ENCODE peak calls at places on chromosomes 1 and 21, in four cellular contexts. P, M, F and A are unnamed samples.

GRCh38 chr1:100383743-100384405 is 31.6 kb downstream of the CDC14A start:
- DNase-seq in P (no peak), F (no peak), M (no peak), A (no peak)

GRCh38 chr1:43274125-43274803 is 4.5 kb downstream of the TMEM125 start:
- DNase-seq in P (peak; percentile 11), F (no peak), M (no peak), A (no peak)

GRCh38 chr1:64505232-64505943 is 35.5 kb downstream of the CACHD1 start:
- DNase-seq in P (no peak), M (peak; percentile 60), F (no peak), A (peak; percentile 44)

GRCh38 chr1:188888387-188888786 is 1589.3 kb downstream of the BRINP3 start:
- DNase-seq in F (no peak), P (no peak), M (no peak), A (no peak)

GRCh38 chr1:232748910-232749368 is 56.3 kb upstream of the MAP10 start:
- DNase-seq in F (no peak), P (no peak), M (no peak), A (no peak)

GRCh38 chr1:31668303-31668883 is 23.7 kb upstream of the PEF1 start:
- DNase-seq in F (no peak), M (no peak), P (no peak), A (no peak)

GRCh38 chr1:231266811-231267322 is 25.9 kb downstream of the GNPAT start:
- DNase-seq in M (no peak), F (no peak), P (no peak), A (no peak)

GRCh38 chr1:208129057-208129456 is 115.1 kb downstream of the PLXNA2 start:
- DNase-seq in M (no peak), F (no peak), P (no peak), A (no peak)

GRCh38 chr1:39960461-39960958 is 5.6 kb downstream of the MFSD2A start:
- DNase-seq in M (peak; percentile 94), P (no peak), F (no peak), A (peak; percentile 25)

GRCh38 chr1:199690520-199690919 is 337.0 kb upstream of the NR5A2 start:
- DNase-seq in P (no peak), M (no peak), F (no peak), A (no peak)

GRCh38 chr1:72485786-72486185 is 203.4 kb upstream of the NEGR1 start:
- DNase-seq in M (no peak), F (peak; percentile 1), P (no peak), A (no peak)

GRCh38 chr1:2961661-2962060 is 59.6 kb upstream of the ACTRT2 start:
- DNase-seq in F (no peak), M (no peak), P (no peak), A (no peak)

GRCh38 chr1:151056574-151056973 is 2.8 kb downstream of the CDC42SE1 start:
- DNase-seq in M (no peak), F (no peak), P (no peak), A (no peak)

GRCh38 chr1:9577423-9577822 is 11.3 kb upstream of the TMEM201 start:
- DNase-seq in M (no peak), F (no peak), P (no peak), A (no peak)

GRCh38 chr1:245197121-245197520 is 42.3 kb downstream of the KIF26B start:
- DNase-seq in F (no peak), P (no peak), M (no peak), A (peak; percentile 69)

GRCh38 chr1:222523852-222524251 is 24.1 kb downstream of the HHIPL2 start:
- DNase-seq in M (no peak), P (no peak), F (no peak), A (no peak)

GRCh38 chr21:44890961-44891541 is 17.6 kb upstream of the PTTG1IP start:
- DNase-seq in M (no peak), P (no peak), F (no peak), A (no peak)

GRCh38 chr21:22791986-22792560 is 1793.9 kb downstream of the NCAM2 start:
- DNase-seq in F (peak; percentile 17), P (peak; percentile 45), M (no peak), A (peak; percentile 83)

GRCh38 chr1:2926447-2927055 is 94.7 kb upstream of the ACTRT2 start:
- DNase-seq in M (no peak), F (no peak), P (no peak), A (no peak)

GRCh38 chr1:41587791-41588190 is 103.3 kb upstream of the EDN2 start:
- DNase-seq in P (no peak), M (no peak), F (no peak), A (no peak)

GRCh38 chr1:93905734-93906133 is 3.5 kb downstream of the GCLM start:
- DNase-seq in M (no peak), P (peak; percentile 69), F (no peak), A (no peak)

GRCh38 chr1:67662884-67663283 is 22.1 kb upstream of the GADD45A start:
- DNase-seq in P (no peak), M (no peak), F (no peak), A (no peak)

GRCh38 chr1:201481761-201482493 is 12.9 kb upstream of the PHLDA3 start:
- DNase-seq in M (peak; percentile 90), P (peak; percentile 66), F (peak; percentile 51), A (peak; percentile 70)

GRCh38 chr1:188043536-188044245 is 1214.9 kb downstream of the PLA2G4A start:
- DNase-seq in P (no peak), M (no peak), F (no peak), A (no peak)

GRCh38 chr1:15765495-15766194 is 7.0 kb downstream of the FBLIM1 start:
- DNase-seq in F (peak; percentile 46), P (no peak), M (no peak), A (no peak)

GRCh38 chr21:34881421-34881820 is 167.7 kb downstream of the RUNX1 start:
- DNase-seq in P (peak; percentile 72), M (no peak), F (no peak), A (no peak)